ENCODE peak calls at places on chromosome 19, in five cellular contexts. One of them, this sample, is unnamed. For H3K4me1, the result is how much of the 10 kb centered on the place peaks cover.

GRCh38 chr19:33774751-33775150 is 21.9 kb upstream of the KCTD15 start:
- DNase-seq in fibroblast of lung: no peak
- DNase-seq in adrenal gland: no peak
- DNase-seq in uterus: no peak
- DNase-seq in lung: no peak
- DNase-seq in this sample: no peak

GRCh38 chr19:29442910-29443309 is 82.9 kb upstream of the VSTM2B start:
- DNase-seq in fibroblast of lung: no peak
- DNase-seq in adrenal gland: no peak
- DNase-seq in uterus: no peak
- DNase-seq in lung: no peak
- DNase-seq in this sample: no peak

GRCh38 chr19:57816652-57817051 is 1.9 kb upstream of the ZNF552 start:
- DNase-seq in fibroblast of lung: no peak
- DNase-seq in adrenal gland: no peak
- DNase-seq in uterus: no peak
- DNase-seq in lung: no peak
- DNase-seq in this sample: no peak

GRCh38 chr19:5718032-5718578 is 1.8 kb downstream of the LONP1 start:
- DNase-seq in fibroblast of lung: peak
- DNase-seq in adrenal gland: peak
- DNase-seq in uterus: no peak
- DNase-seq in lung: no peak
- DNase-seq in this sample: no peak

GRCh38 chr19:47005164-47005641 is 14.4 kb upstream of the NPAS1 start:
- DNase-seq in fibroblast of lung: no peak
- DNase-seq in adrenal gland: no peak
- DNase-seq in uterus: no peak
- DNase-seq in lung: no peak
- DNase-seq in this sample: no peak

GRCh38 chr19:310781-311496 is 19.7 kb upstream of the PLPP2 start:
- DNase-seq in fibroblast of lung: no peak
- DNase-seq in adrenal gland: no peak
- DNase-seq in uterus: no peak
- DNase-seq in lung: no peak
- DNase-seq in this sample: no peak

GRCh38 chr19:54190942-54191670 is at the start of gene TSEN34:
- DNase-seq in fibroblast of lung: peak
- DNase-seq in adrenal gland: peak
- DNase-seq in uterus: no peak
- DNase-seq in lung: peak
- DNase-seq in this sample: no peak

GRCh38 chr19:48925240-48925843 is 8.2 kb upstream of the DHDH start:
- DNase-seq in fibroblast of lung: peak
- DNase-seq in adrenal gland: no peak
- DNase-seq in uterus: no peak
- DNase-seq in lung: peak
- DNase-seq in this sample: no peak

GRCh38 chr19:16457195-16457953 is 14.4 kb downstream of the EPS15L1 start:
- DNase-seq in fibroblast of lung: peak
- DNase-seq in adrenal gland: no peak
- DNase-seq in uterus: peak
- DNase-seq in lung: no peak
- DNase-seq in this sample: no peak

GRCh38 chr19:1026189-1027019 is at the start of gene CNN2:
- DNase-seq in fibroblast of lung: peak
- DNase-seq in adrenal gland: peak
- DNase-seq in uterus: peak
- DNase-seq in lung: peak
- DNase-seq in this sample: no peak

GRCh38 chr19:50909240-50910070 is 1.7 kb downstream of the KLK4 start:
- DNase-seq in fibroblast of lung: no peak
- DNase-seq in adrenal gland: peak
- DNase-seq in uterus: no peak
- DNase-seq in lung: no peak
- DNase-seq in this sample: no peak

GRCh38 chr19:55696301-55697068 is 21.5 kb downstream of the EPN1 start:
- DNase-seq in fibroblast of lung: no peak
- DNase-seq in adrenal gland: no peak
- DNase-seq in uterus: no peak
- DNase-seq in lung: no peak
- DNase-seq in this sample: no peak

GRCh38 chr19:6654347-6655310 is 15.3 kb downstream of the TNFSF14 start:
- DNase-seq in fibroblast of lung: no peak
- DNase-seq in adrenal gland: no peak
- DNase-seq in uterus: no peak
- DNase-seq in lung: no peak
- DNase-seq in this sample: no peak

GRCh38 chr19:8261881-8262280 is 46.3 kb downstream of the CD320 start:
- DNase-seq in fibroblast of lung: no peak
- DNase-seq in adrenal gland: peak
- DNase-seq in uterus: no peak
- DNase-seq in lung: no peak
- DNase-seq in this sample: no peak

GRCh38 chr19:4374451-4375163 is 25.7 kb downstream of the SH3GL1 start:
- DNase-seq in fibroblast of lung: peak
- DNase-seq in adrenal gland: peak
- DNase-seq in uterus: peak
- DNase-seq in lung: peak
- DNase-seq in this sample: peak

GRCh38 chr19:30880551-30880950 is 468.7 kb downstream of the TSHZ3 start:
- DNase-seq in fibroblast of lung: no peak
- DNase-seq in adrenal gland: no peak
- DNase-seq in uterus: no peak
- DNase-seq in lung: no peak
- DNase-seq in this sample: no peak

GRCh38 chr19:19649159-19649558 is 5.7 kb upstream of the GMIP start:
- DNase-seq in fibroblast of lung: no peak
- DNase-seq in adrenal gland: no peak
- DNase-seq in uterus: no peak
- DNase-seq in lung: no peak
- DNase-seq in this sample: no peak

GRCh38 chr19:29678484-29679106 is 13.3 kb downstream of the PLEKHF1 start:
- DNase-seq in fibroblast of lung: peak
- DNase-seq in adrenal gland: peak
- DNase-seq in uterus: peak
- DNase-seq in lung: no peak
- DNase-seq in this sample: peak

GRCh38 chr19:43651758-43652545 is 12.3 kb upstream of the CADM4 start:
- DNase-seq in fibroblast of lung: peak
- DNase-seq in adrenal gland: peak
- DNase-seq in uterus: peak
- DNase-seq in lung: peak
- DNase-seq in this sample: no peak

GRCh38 chr19:870963-871401 is 11.5 kb downstream of the CFD start:
- DNase-seq in fibroblast of lung: peak
- DNase-seq in adrenal gland: peak
- DNase-seq in uterus: no peak
- DNase-seq in lung: no peak
- DNase-seq in this sample: no peak

DNA sequence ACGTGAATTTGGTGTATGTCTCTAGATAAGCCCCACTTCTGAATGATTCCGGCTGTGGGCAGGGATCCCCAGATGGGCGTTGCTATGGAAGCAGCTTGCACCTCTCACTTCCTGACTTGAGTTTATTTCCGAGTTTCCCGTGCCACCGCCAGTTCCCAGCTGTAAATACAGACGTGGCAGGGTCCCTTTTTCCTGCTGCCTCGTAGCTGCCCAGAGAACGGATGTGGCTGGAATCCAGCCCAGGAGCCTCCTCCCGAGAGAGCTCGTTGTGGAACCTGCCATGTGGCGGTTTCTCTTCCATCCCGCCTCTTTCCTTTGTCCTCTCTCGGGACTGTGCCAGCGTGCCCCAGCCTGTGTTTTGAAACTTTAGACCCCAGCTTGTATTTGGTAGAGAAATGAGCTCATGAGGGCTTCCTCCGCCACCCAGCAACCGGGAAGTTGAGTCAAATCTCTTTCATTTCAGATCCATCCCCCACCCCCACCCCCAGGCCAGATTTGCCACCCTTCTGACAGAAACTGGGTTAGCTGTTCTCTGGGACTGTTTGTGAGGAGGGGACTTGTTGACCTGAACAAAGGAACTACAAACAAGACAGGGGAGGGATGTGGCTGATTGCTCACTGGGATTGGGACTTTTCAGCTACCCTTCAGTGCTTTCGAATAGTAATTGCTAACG is 96.6 kb downstream of the SIPA1L3 start:
- DNase-seq in fibroblast of lung: peak
- DNase-seq in adrenal gland: peak
- DNase-seq in uterus: peak
- DNase-seq in lung: peak
- DNase-seq in this sample: no peak
- H3K27ac ChIP-seq in fibroblast of lung: peak
- H3K27ac ChIP-seq in adrenal gland: peak
- H3K27ac ChIP-seq in uterus: peak
- H3K27ac ChIP-seq in lung: peak
- H3K27ac ChIP-seq in this sample: peak

GRCh38 chr19:2579678-2580280 is 103.9 kb downstream of the GADD45B start:
- DNase-seq in fibroblast of lung: no peak
- DNase-seq in adrenal gland: no peak
- DNase-seq in uterus: no peak
- DNase-seq in lung: no peak
- DNase-seq in this sample: no peak
- TF ChIP-seq CTCF in fibroblast of lung: no peak
- TF ChIP-seq CTCF in adrenal gland: no peak
- TF ChIP-seq CTCF in uterus: no peak
- TF ChIP-seq CTCF in lung: no peak
- TF ChIP-seq CTCF in this sample: no peak

DNA sequence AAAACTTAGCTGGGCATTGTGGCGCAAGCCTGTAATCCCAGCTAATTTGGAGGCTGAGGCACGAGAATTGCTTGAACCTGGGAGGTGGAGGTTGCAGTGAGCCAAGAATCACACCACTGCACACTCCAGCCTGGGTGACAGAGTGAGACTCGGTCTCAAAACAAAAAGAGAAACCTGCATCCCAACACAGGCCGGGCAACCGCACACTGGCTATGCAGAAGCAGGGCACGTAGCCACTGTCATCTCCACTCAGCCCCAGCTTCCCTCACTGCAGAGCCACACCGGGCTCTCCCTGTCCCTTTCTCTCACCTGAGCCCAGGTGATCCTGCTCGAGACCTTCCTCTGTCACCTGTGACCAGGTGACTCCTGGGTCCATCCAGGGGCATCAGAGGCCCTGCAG is 11.7 kb downstream of the ELL start:
- DNase-seq in fibroblast of lung: no peak
- DNase-seq in adrenal gland: no peak
- DNase-seq in uterus: no peak
- DNase-seq in lung: no peak
- DNase-seq in this sample: no peak
- H3K4me1 ChIP-seq in fibroblast of lung: under half
- H3K4me1 ChIP-seq in adrenal gland: half or more
- H3K4me1 ChIP-seq in uterus: under half
- H3K4me1 ChIP-seq in lung: under half
- H3K4me1 ChIP-seq in this sample: half or more

GRCh38 chr19:32416749-32417469 is 11.3 kb downstream of the DPY19L3 start:
- DNase-seq in fibroblast of lung: no peak
- DNase-seq in adrenal gland: no peak
- DNase-seq in uterus: no peak
- DNase-seq in lung: no peak
- DNase-seq in this sample: no peak

GRCh38 chr19:32421589-32422361 is 16.2 kb downstream of the DPY19L3 start:
- DNase-seq in fibroblast of lung: no peak
- DNase-seq in adrenal gland: no peak
- DNase-seq in uterus: no peak
- DNase-seq in lung: no peak
- DNase-seq in this sample: no peak

GRCh38 chr19:32418155-32418554 is 12.6 kb downstream of the DPY19L3 start:
- DNase-seq in fibroblast of lung: no peak
- DNase-seq in adrenal gland: no peak
- DNase-seq in uterus: no peak
- DNase-seq in lung: no peak
- DNase-seq in this sample: no peak

DNA sequence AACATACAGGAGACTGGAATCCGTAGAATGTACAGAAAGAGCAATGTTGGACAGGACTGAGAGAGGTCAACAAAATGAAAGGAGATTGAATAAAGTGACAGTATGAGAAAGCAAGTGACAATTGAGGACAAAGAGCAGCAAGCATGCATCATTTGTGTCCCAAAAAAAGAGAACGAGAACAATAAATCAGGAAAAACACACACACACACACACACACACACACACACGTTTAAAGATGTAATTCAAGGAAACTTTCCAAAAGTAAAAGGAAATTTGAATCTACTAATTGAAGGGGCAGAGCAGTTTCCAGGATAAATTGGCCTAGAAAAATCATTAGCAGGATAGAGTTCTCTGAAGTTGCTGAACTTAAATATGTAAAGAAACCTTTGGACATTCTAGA is 16.9 kb downstream of the DPY19L3 start:
- DNase-seq in fibroblast of lung: no peak
- DNase-seq in adrenal gland: no peak
- DNase-seq in uterus: no peak
- DNase-seq in lung: no peak
- DNase-seq in this sample: no peak
- H3K27ac ChIP-seq in fibroblast of lung: no peak
- H3K27ac ChIP-seq in adrenal gland: no peak
- H3K27ac ChIP-seq in uterus: no peak
- H3K27ac ChIP-seq in lung: no peak
- H3K27ac ChIP-seq in this sample: no peak

DNA sequence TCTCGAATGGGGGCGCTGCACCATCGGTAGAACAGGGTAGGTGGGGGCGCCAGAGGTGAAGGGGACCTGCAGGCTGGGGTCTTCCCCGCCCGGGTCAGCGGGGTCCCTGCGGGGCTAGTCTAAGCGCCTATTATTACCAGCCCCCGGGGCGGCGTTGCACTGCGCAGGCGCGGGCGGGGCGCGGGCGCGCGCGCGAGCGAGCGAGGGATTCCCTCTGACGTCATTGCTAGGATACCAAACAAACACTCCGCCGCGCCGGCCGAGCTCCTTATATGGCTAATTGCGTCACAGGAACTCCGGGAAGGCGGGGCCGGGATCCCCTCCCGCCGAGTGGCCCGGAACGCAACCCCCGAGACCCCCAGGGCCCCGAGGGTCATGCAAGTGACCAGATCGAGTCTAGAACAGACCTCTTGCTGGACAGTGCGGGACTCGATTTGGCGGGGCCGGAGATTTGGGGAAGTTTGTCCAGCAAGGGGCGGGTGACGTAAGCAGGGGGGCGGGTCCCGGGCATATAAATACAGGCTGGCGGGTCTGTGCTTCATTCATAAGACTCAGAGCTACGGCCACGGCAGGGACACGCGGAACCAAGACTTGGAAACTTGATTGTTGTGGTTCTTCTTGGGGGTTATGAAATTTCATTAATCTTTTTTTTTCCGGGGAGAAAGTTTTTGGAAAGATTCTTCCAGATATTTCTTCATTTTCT is at the start of gene FOSB:
- DNase-seq in fibroblast of lung: peak
- DNase-seq in adrenal gland: peak
- DNase-seq in uterus: peak
- DNase-seq in lung: peak
- DNase-seq in this sample: peak
- TF ChIP-seq CTCF in fibroblast of lung: peak
- TF ChIP-seq CTCF in adrenal gland: no peak
- TF ChIP-seq CTCF in uterus: peak
- TF ChIP-seq CTCF in lung: no peak
- TF ChIP-seq CTCF in this sample: no peak

DNA sequence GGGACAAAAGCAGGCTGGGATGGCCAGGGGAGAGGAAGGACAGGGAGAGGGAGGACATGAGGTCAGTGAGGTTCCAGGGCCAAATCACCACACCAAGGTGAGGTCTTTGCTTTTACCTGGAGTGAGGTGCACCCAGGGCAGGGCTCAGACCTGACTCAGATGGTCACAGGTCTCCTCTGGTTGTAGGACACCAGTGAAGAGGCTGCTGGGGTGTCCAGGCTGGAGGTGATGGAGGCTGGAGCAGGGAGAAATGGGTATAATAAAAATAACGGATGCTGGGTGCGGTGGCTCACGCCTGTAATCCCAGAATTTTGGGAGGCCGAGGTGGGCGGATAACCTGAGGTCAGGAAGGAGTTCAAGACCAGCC is 6.9 kb downstream of the GRAMD1A start:
- DNase-seq in fibroblast of lung: no peak
- DNase-seq in adrenal gland: no peak
- DNase-seq in uterus: no peak
- DNase-seq in lung: no peak
- DNase-seq in this sample: no peak
- H3K4me1 ChIP-seq in fibroblast of lung: under half
- H3K4me1 ChIP-seq in adrenal gland: half or more
- H3K4me1 ChIP-seq in uterus: under half
- H3K4me1 ChIP-seq in lung: under half
- H3K4me1 ChIP-seq in this sample: half or more

This sample was measured in esophagus muscularis mucosa.